ENCODE peak calls at places on chromosome 16, in nine cellular contexts. One of them, this sample, is unnamed.

GRCh38 chr16:21300309-21301167 is 22.4 kb upstream of the CRYM start:
- DNase-seq in WTC11: peak; percentile 86
- DNase-seq in Caco-2: peak; percentile 95
- DNase-seq in A549: peak; percentile 99
- DNase-seq in cardiac fibroblast: peak; percentile 100
- DNase-seq in lung: peak; percentile 97
- DNase-seq in upper lobe of right lung: peak; percentile 90
- DNase-seq in CD4-positive, alpha-beta T cell: peak; percentile 15
- DNase-seq in neural crest cell: peak; percentile 73
- DNase-seq in this sample: peak; percentile 72

GRCh38 chr16:50677351-50677750 is 3.8 kb downstream of the SNX20 start:
- DNase-seq in WTC11: peak; percentile 40
- DNase-seq in Caco-2: no peak
- DNase-seq in A549: no peak
- DNase-seq in cardiac fibroblast: no peak
- DNase-seq in lung: no peak
- DNase-seq in upper lobe of right lung: no peak
- DNase-seq in CD4-positive, alpha-beta T cell: no peak
- DNase-seq in neural crest cell: no peak
- DNase-seq in this sample: no peak

GRCh38 chr16:78925071-78925714 is 675.3 kb downstream of the MAF start:
- DNase-seq in WTC11: peak; percentile 34
- DNase-seq in Caco-2: peak; percentile 42
- DNase-seq in A549: peak; percentile 45
- DNase-seq in cardiac fibroblast: peak; percentile 4
- DNase-seq in lung: no peak
- DNase-seq in upper lobe of right lung: peak; percentile 68
- DNase-seq in CD4-positive, alpha-beta T cell: peak; percentile 16
- DNase-seq in neural crest cell: no peak
- DNase-seq in this sample: no peak

GRCh38 chr16:31869511-31870201 is 4.0 kb upstream of the ZNF267 start:
- DNase-seq in WTC11: no peak
- DNase-seq in Caco-2: no peak
- DNase-seq in A549: no peak
- DNase-seq in cardiac fibroblast: peak; percentile 97
- DNase-seq in lung: peak; percentile 61
- DNase-seq in upper lobe of right lung: peak; percentile 70
- DNase-seq in CD4-positive, alpha-beta T cell: peak; percentile 61
- DNase-seq in neural crest cell: no peak
- DNase-seq in this sample: no peak

GRCh38 chr16:72736074-72736473 is 311.9 kb downstream of the ZFHX3 start:
- DNase-seq in WTC11: no peak
- DNase-seq in Caco-2: no peak
- DNase-seq in A549: no peak
- DNase-seq in cardiac fibroblast: no peak
- DNase-seq in lung: no peak
- DNase-seq in upper lobe of right lung: no peak
- DNase-seq in CD4-positive, alpha-beta T cell: no peak
- DNase-seq in neural crest cell: no peak
- DNase-seq in this sample: no peak

GRCh38 chr16:81926036-81926435 is 85.2 kb downstream of the SDR42E1 start:
- DNase-seq in WTC11: no peak
- DNase-seq in Caco-2: peak; percentile 18
- DNase-seq in A549: no peak
- DNase-seq in cardiac fibroblast: no peak
- DNase-seq in lung: no peak
- DNase-seq in upper lobe of right lung: no peak
- DNase-seq in CD4-positive, alpha-beta T cell: no peak
- DNase-seq in neural crest cell: no peak
- DNase-seq in this sample: no peak

GRCh38 chr16:19524356-19524865 is 669 bp downstream of the CCP110 start:
- DNase-seq in WTC11: no peak
- DNase-seq in Caco-2: no peak
- DNase-seq in A549: no peak
- DNase-seq in cardiac fibroblast: no peak
- DNase-seq in lung: no peak
- DNase-seq in upper lobe of right lung: no peak
- DNase-seq in CD4-positive, alpha-beta T cell: no peak
- DNase-seq in neural crest cell: no peak
- DNase-seq in this sample: no peak

GRCh38 chr16:4376126-4376819 is 4.6 kb downstream of the VASN start:
- DNase-seq in WTC11: peak; percentile 13
- DNase-seq in Caco-2: no peak
- DNase-seq in A549: no peak
- DNase-seq in cardiac fibroblast: peak; percentile 89
- DNase-seq in lung: peak; percentile 86
- DNase-seq in upper lobe of right lung: peak; percentile 94
- DNase-seq in CD4-positive, alpha-beta T cell: no peak
- DNase-seq in neural crest cell: no peak
- DNase-seq in this sample: no peak

GRCh38 chr16:14497245-14498082 is 132.6 kb downstream of the PARN start:
- DNase-seq in WTC11: no peak
- DNase-seq in Caco-2: no peak
- DNase-seq in A549: no peak
- DNase-seq in cardiac fibroblast: no peak
- DNase-seq in lung: no peak
- DNase-seq in upper lobe of right lung: no peak
- DNase-seq in CD4-positive, alpha-beta T cell: no peak
- DNase-seq in neural crest cell: no peak
- DNase-seq in this sample: no peak

GRCh38 chr16:81121474-81121990 is 25.3 kb upstream of the GCSH start:
- DNase-seq in WTC11: no peak
- DNase-seq in Caco-2: no peak
- DNase-seq in A549: no peak
- DNase-seq in cardiac fibroblast: no peak
- DNase-seq in lung: no peak
- DNase-seq in upper lobe of right lung: no peak
- DNase-seq in CD4-positive, alpha-beta T cell: no peak
- DNase-seq in neural crest cell: no peak
- DNase-seq in this sample: no peak

GRCh38 chr16:82660078-82660645 is 33.4 kb downstream of the CDH13 start:
- DNase-seq in WTC11: no peak
- DNase-seq in Caco-2: no peak
- DNase-seq in A549: no peak
- DNase-seq in cardiac fibroblast: peak; percentile 32
- DNase-seq in lung: no peak
- DNase-seq in upper lobe of right lung: no peak
- DNase-seq in CD4-positive, alpha-beta T cell: no peak
- DNase-seq in neural crest cell: no peak
- DNase-seq in this sample: no peak

GRCh38 chr16:2774161-2774891 is 2.8 kb downstream of the ELOB start:
- DNase-seq in WTC11: no peak
- DNase-seq in Caco-2: no peak
- DNase-seq in A549: no peak
- DNase-seq in cardiac fibroblast: no peak
- DNase-seq in lung: no peak
- DNase-seq in upper lobe of right lung: peak; percentile 51
- DNase-seq in CD4-positive, alpha-beta T cell: no peak
- DNase-seq in neural crest cell: no peak
- DNase-seq in this sample: no peak

GRCh38 chr16:14958970-14959369 is 15.9 kb upstream of the PDXDC1 start:
- DNase-seq in WTC11: no peak
- DNase-seq in Caco-2: no peak
- DNase-seq in A549: no peak
- DNase-seq in cardiac fibroblast: no peak
- DNase-seq in lung: no peak
- DNase-seq in upper lobe of right lung: no peak
- DNase-seq in CD4-positive, alpha-beta T cell: no peak
- DNase-seq in neural crest cell: no peak
- DNase-seq in this sample: no peak

GRCh38 chr16:51147776-51148673 is 3.0 kb downstream of the SALL1 start:
- DNase-seq in WTC11: no peak
- DNase-seq in Caco-2: no peak
- DNase-seq in A549: no peak
- DNase-seq in cardiac fibroblast: no peak
- DNase-seq in lung: no peak
- DNase-seq in upper lobe of right lung: no peak
- DNase-seq in CD4-positive, alpha-beta T cell: no peak
- DNase-seq in neural crest cell: no peak
- DNase-seq in this sample: no peak

GRCh38 chr16:11061629-11062270 is 117.4 kb downstream of the CLEC16A start:
- DNase-seq in WTC11: no peak
- DNase-seq in Caco-2: no peak
- DNase-seq in A549: no peak
- DNase-seq in cardiac fibroblast: no peak
- DNase-seq in lung: no peak
- DNase-seq in upper lobe of right lung: peak; percentile 31
- DNase-seq in CD4-positive, alpha-beta T cell: no peak
- DNase-seq in neural crest cell: no peak
- DNase-seq in this sample: no peak

GRCh38 chr16:53744449-53744848 is 40.5 kb downstream of the FTO start:
- DNase-seq in WTC11: no peak
- DNase-seq in Caco-2: no peak
- DNase-seq in A549: no peak
- DNase-seq in cardiac fibroblast: no peak
- DNase-seq in lung: no peak
- DNase-seq in upper lobe of right lung: no peak
- DNase-seq in CD4-positive, alpha-beta T cell: no peak
- DNase-seq in neural crest cell: no peak
- DNase-seq in this sample: no peak

GRCh38 chr16:19479302-19479721 is 42.6 kb downstream of the GDE1 start:
- DNase-seq in WTC11: no peak
- DNase-seq in Caco-2: no peak
- DNase-seq in A549: no peak
- DNase-seq in cardiac fibroblast: no peak
- DNase-seq in lung: no peak
- DNase-seq in upper lobe of right lung: no peak
- DNase-seq in CD4-positive, alpha-beta T cell: no peak
- DNase-seq in neural crest cell: no peak
- DNase-seq in this sample: no peak

GRCh38 chr16:15403392-15403995 is 7.9 kb downstream of the MPV17L start:
- DNase-seq in WTC11: no peak
- DNase-seq in Caco-2: no peak
- DNase-seq in A549: no peak
- DNase-seq in cardiac fibroblast: peak; percentile 13
- DNase-seq in lung: no peak
- DNase-seq in upper lobe of right lung: no peak
- DNase-seq in CD4-positive, alpha-beta T cell: no peak
- DNase-seq in neural crest cell: no peak
- DNase-seq in this sample: no peak

DNA sequence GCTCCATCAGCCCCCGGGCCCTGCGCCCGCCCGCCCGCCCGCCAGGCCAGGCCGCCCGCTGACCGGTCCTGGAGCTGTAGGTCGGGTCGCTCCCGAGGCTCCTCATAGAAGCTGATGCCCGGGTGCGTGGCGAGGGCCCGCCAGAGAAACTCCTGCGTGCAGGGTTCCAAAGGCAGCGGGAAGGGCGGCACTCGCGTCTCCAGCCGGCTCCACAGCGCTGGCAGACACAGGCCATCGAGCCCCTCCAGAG is 181 bp downstream of the GTF3C1 start:
- DNase-seq in WTC11: no peak
- DNase-seq in Caco-2: no peak
- DNase-seq in A549: no peak
- DNase-seq in cardiac fibroblast: no peak
- DNase-seq in lung: no peak
- DNase-seq in upper lobe of right lung: no peak
- DNase-seq in CD4-positive, alpha-beta T cell: no peak
- DNase-seq in neural crest cell: no peak
- DNase-seq in this sample: no peak
- TF ChIP-seq CTCF in WTC11: no peak
- TF ChIP-seq CTCF in Caco-2: no peak
- TF ChIP-seq CTCF in A549: no peak
- TF ChIP-seq CTCF in cardiac fibroblast: no peak
- TF ChIP-seq CTCF in lung: no peak
- TF ChIP-seq CTCF in upper lobe of right lung: no peak
- TF ChIP-seq CTCF in CD4-positive, alpha-beta T cell: no peak
- TF ChIP-seq CTCF in neural crest cell: no peak
- TF ChIP-seq CTCF in this sample: no peak

DNA sequence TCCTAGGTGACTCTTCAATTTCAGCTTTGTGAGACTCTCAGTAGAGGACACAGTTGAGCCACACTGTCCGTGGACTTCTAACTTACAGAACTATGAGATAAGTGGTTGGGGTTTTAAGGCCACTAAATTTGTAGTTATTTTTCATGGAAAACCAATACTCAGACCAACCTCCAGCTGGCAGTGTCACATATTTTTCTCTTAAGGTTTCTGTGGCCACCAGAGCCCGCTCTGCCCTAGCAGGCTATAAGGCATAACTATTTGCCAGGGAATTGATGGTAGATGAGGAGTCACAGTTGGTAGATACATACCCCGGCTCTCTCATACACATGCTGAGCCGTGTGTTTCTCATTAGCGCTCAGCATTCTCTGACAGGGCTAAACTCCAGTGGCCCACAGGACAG is 336.8 kb upstream of the MON1B start:
- DNase-seq in WTC11: no peak
- DNase-seq in Caco-2: no peak
- DNase-seq in A549: peak; percentile 29
- DNase-seq in cardiac fibroblast: peak; percentile 18
- DNase-seq in lung: no peak
- DNase-seq in upper lobe of right lung: no peak
- DNase-seq in CD4-positive, alpha-beta T cell: no peak
- DNase-seq in neural crest cell: no peak
- DNase-seq in this sample: no peak
- TF ChIP-seq CTCF in WTC11: no peak
- TF ChIP-seq CTCF in Caco-2: peak; percentile 31
- TF ChIP-seq CTCF in A549: peak; percentile 36
- TF ChIP-seq CTCF in cardiac fibroblast: peak; percentile 24
- TF ChIP-seq CTCF in lung: no peak
- TF ChIP-seq CTCF in upper lobe of right lung: no peak
- TF ChIP-seq CTCF in CD4-positive, alpha-beta T cell: no peak
- TF ChIP-seq CTCF in neural crest cell: no peak
- TF ChIP-seq CTCF in this sample: no peak

GRCh38 chr16:62715701-62716100 is 679.5 kb upstream of the CDH8 start:
- DNase-seq in WTC11: no peak
- DNase-seq in Caco-2: no peak
- DNase-seq in A549: no peak
- DNase-seq in cardiac fibroblast: no peak
- DNase-seq in lung: no peak
- DNase-seq in upper lobe of right lung: no peak
- DNase-seq in CD4-positive, alpha-beta T cell: no peak
- DNase-seq in neural crest cell: no peak
- DNase-seq in this sample: no peak

DNA sequence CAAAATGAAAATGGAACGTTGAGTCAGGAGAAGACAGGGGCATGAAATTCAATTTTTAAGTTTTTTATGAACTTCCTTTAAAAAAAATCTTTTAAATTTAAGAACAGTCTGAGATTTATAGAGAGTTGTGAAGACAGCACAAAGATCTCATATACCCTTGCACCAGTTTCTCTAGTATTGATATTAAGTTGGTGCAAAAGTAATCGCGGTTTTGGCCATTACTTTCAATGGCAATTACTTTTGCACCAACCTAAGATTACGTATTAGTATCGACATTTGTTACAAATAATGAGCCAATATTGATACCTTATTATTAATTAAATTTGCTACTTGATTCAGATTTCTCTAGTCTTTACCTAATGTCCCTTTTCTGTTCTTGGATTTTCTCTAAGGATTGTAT is 684.4 kb upstream of the CDH8 start:
- DNase-seq in WTC11: no peak
- DNase-seq in Caco-2: no peak
- DNase-seq in A549: no peak
- DNase-seq in cardiac fibroblast: no peak
- DNase-seq in lung: no peak
- DNase-seq in upper lobe of right lung: no peak
- DNase-seq in CD4-positive, alpha-beta T cell: no peak
- DNase-seq in neural crest cell: no peak
- DNase-seq in this sample: no peak
- TF ChIP-seq CTCF in WTC11: no peak
- TF ChIP-seq CTCF in Caco-2: no peak
- TF ChIP-seq CTCF in A549: no peak
- TF ChIP-seq CTCF in cardiac fibroblast: no peak
- TF ChIP-seq CTCF in lung: no peak
- TF ChIP-seq CTCF in upper lobe of right lung: no peak
- TF ChIP-seq CTCF in CD4-positive, alpha-beta T cell: no peak
- TF ChIP-seq CTCF in neural crest cell: no peak
- TF ChIP-seq CTCF in this sample: no peak

GRCh38 chr16:54930034-54930938 is at the start of gene IRX5:
- DNase-seq in WTC11: peak; percentile 84
- DNase-seq in Caco-2: peak; percentile 95
- DNase-seq in A549: peak; percentile 96
- DNase-seq in cardiac fibroblast: peak; percentile 97
- DNase-seq in lung: peak; percentile 93
- DNase-seq in upper lobe of right lung: peak; percentile 96
- DNase-seq in CD4-positive, alpha-beta T cell: no peak
- DNase-seq in neural crest cell: peak; percentile 77
- DNase-seq in this sample: peak; percentile 55
- TF ChIP-seq CTCF in WTC11: no peak
- TF ChIP-seq CTCF in Caco-2: no peak
- TF ChIP-seq CTCF in A549: no peak
- TF ChIP-seq CTCF in cardiac fibroblast: peak; percentile 20
- TF ChIP-seq CTCF in lung: no peak
- TF ChIP-seq CTCF in upper lobe of right lung: peak; percentile 8
- TF ChIP-seq CTCF in CD4-positive, alpha-beta T cell: no peak
- TF ChIP-seq CTCF in neural crest cell: peak; percentile 50
- TF ChIP-seq CTCF in this sample: peak; percentile 24

This sample was measured in progenitor cell of endocrine pancreas.